ENCODE peak calls at places on chromosomes 3 and 15, in five cellular contexts. Z is heart left ventricle, R is adrenal gland, U is IMR-90, F is lower leg skin. S is an unnamed sample.

GRCh38 chr3:26652157-26652556 is 29.6 kb downstream of the LRRC3B start:
- DNase-seq in Z (peak), R (no peak), U (no peak), F (no peak), S (no peak)

GRCh38 chr3:187889601-187890404 is 144.5 kb upstream of the BCL6 start:
- DNase-seq in Z (no peak), R (peak), U (no peak), F (no peak), S (peak)

GRCh38 chr3:118117061-118117460 is 917.6 kb downstream of the IGSF11 start:
- DNase-seq in Z (no peak), R (no peak), U (no peak), F (no peak), S (no peak)

GRCh38 chr15:85404922-85405293 is 24.5 kb downstream of the AKAP13 start:
- DNase-seq in Z (no peak), R (no peak), U (peak), F (no peak), S (no peak)

GRCh38 chr3:115436767-115437301 is 186.5 kb upstream of the GAP43 start:
- DNase-seq in Z (no peak), R (peak), U (peak), F (no peak), S (no peak)

GRCh38 chr3:28050895-28051294 is 190.5 kb upstream of the CMC1 start:
- DNase-seq in Z (no peak), R (no peak), U (peak), F (no peak), S (no peak)

GRCh38 chr3:156675744-156676466 is 1.5 kb downstream of the TIPARP start:
- DNase-seq in Z (peak), R (peak), U (peak), F (peak), S (peak)

GRCh38 chr3:162376761-162377160 is 880.2 kb downstream of the OTOL1 start:
- DNase-seq in Z (no peak), R (no peak), U (no peak), F (no peak), S (no peak)

GRCh38 chr15:58503139-58504027 is 71.6 kb downstream of the LIPC start:
- DNase-seq in Z (no peak), R (no peak), U (no peak), F (no peak), S (no peak)

GRCh38 chr3:114093596-114093995 is 37.1 kb downstream of the QTRT2 start:
- DNase-seq in Z (peak), R (no peak), U (peak), F (peak), S (peak)

GRCh38 chr3:47161983-47162694 is 1.8 kb downstream of the SETD2 start:
- DNase-seq in Z (no peak), R (no peak), U (no peak), F (no peak), S (no peak)

GRCh38 chr3:84265768-84266167 is 693.0 kb upstream of the CADM2 start:
- DNase-seq in Z (no peak), R (no peak), U (no peak), F (no peak), S (no peak)

GRCh38 chr3:33790091-33790490 is 8.3 kb upstream of the PDCD6IP start:
- DNase-seq in Z (no peak), R (no peak), U (no peak), F (no peak), S (no peak)

GRCh38 chr15:68303134-68303533 is 25.6 kb downstream of the FEM1B start:
- DNase-seq in Z (no peak), R (peak), U (no peak), F (no peak), S (no peak)

GRCh38 chr3:136332776-136333175 is 82.6 kb downstream of the PCCB start:
- DNase-seq in Z (no peak), R (peak), U (peak), F (no peak), S (no peak)

GRCh38 chr3:113166719-113167492 is 44.5 kb upstream of the BOC start:
- DNase-seq in Z (peak), R (no peak), U (peak), F (no peak), S (peak)

GRCh38 chr3:123807820-123808219 is 76.3 kb downstream of the MYLK start:
- DNase-seq in Z (no peak), R (no peak), U (no peak), F (no peak), S (peak)

GRCh38 chr3:136728918-136729317 is 23.3 kb downstream of the STAG1 start:
- DNase-seq in Z (no peak), R (no peak), U (peak), F (no peak), S (no peak)

GRCh38 chr15:101579766-101580165 is 72.4 kb downstream of the TM2D3 start:
- DNase-seq in Z (no peak), R (no peak), U (peak), F (no peak), S (no peak)

GRCh38 chr15:48475600-48476395 is 144.6 kb downstream of the DUT start:
- DNase-seq in Z (no peak), R (no peak), U (no peak), F (no peak), S (no peak)

GRCh38 chr3:12266038-12266437 is 22.8 kb upstream of the PPARG start:
- DNase-seq in Z (no peak), R (no peak), U (no peak), F (no peak), S (no peak)

GRCh38 chr3:187741403-187742350 is 3.6 kb downstream of the BCL6 start:
- DNase-seq in Z (peak), R (peak), U (peak), F (peak), S (peak)

GRCh38 chr3:45225465-45226205 is 452 bp downstream of the TMEM158 start:
- DNase-seq in Z (peak), R (no peak), U (no peak), F (no peak), S (no peak)

GRCh38 chr3:16048435-16049318 is 125.8 kb upstream of the GALNT15 start:
- DNase-seq in Z (peak), R (peak), U (peak), F (peak), S (no peak)

GRCh38 chr15:64111679-64112050 is 15.9 kb downstream of the SNX1 start:
- DNase-seq in Z (no peak), R (no peak), U (no peak), F (no peak), S (no peak)

GRCh38 chr3:101495552-101495951 is 17.5 kb downstream of the SENP7 start:
- DNase-seq in Z (no peak), R (no peak), U (no peak), F (no peak), S (no peak)

GRCh38 chr3:45054196-45054857 is 28.2 kb downstream of the CLEC3B start:
- DNase-seq in Z (no peak), R (no peak), U (peak), F (peak), S (no peak)

GRCh38 chr15:29690765-29691475 is 131.3 kb downstream of the TJP1 start:
- DNase-seq in Z (no peak), R (no peak), U (peak), F (no peak), S (no peak)

GRCh38 chr15:51621917-51622268 is 678 bp downstream of the DMXL2 start:
- DNase-seq in Z (peak), R (peak), U (peak), F (peak), S (peak)

GRCh38 chr3:102444101-102444500 is 9.3 kb downstream of the ZPLD1 start:
- DNase-seq in Z (no peak), R (no peak), U (peak), F (no peak), S (no peak)

GRCh38 chr3:150082898-150083652 is 112.4 kb upstream of the PFN2 start:
- DNase-seq in Z (no peak), R (no peak), U (no peak), F (no peak), S (no peak)

GRCh38 chr15:77500986-77501385 is 80.3 kb downstream of the HMG20A start:
- DNase-seq in Z (no peak), R (no peak), U (peak), F (no peak), S (no peak)

GRCh38 chr3:59246719-59247401 is 197.0 kb upstream of the CFAP20DC start:
- DNase-seq in Z (no peak), R (no peak), U (peak), F (no peak), S (no peak)

GRCh38 chr3:12423918-12424634 is 60.2 kb upstream of the TSEN2 start:
- DNase-seq in Z (no peak), R (peak), U (peak), F (no peak), S (no peak)

GRCh38 chr3:10495003-10495402 is 10.4 kb downstream of the ATP2B2 start:
- DNase-seq in Z (peak), R (peak), U (peak), F (no peak), S (no peak)

GRCh38 chr3:82939491-82940097 is 1178.1 kb upstream of the GBE1 start:
- DNase-seq in Z (no peak), R (no peak), U (no peak), F (no peak), S (no peak)

GRCh38 chr15:65610871-65611718 is at the start of gene INTS14:
- DNase-seq in Z (peak), R (peak), U (peak), F (peak), S (peak)
- TF ChIP-seq POLR2A in Z (no peak), R (peak), U (peak), F (no peak), S (peak)

DNA sequence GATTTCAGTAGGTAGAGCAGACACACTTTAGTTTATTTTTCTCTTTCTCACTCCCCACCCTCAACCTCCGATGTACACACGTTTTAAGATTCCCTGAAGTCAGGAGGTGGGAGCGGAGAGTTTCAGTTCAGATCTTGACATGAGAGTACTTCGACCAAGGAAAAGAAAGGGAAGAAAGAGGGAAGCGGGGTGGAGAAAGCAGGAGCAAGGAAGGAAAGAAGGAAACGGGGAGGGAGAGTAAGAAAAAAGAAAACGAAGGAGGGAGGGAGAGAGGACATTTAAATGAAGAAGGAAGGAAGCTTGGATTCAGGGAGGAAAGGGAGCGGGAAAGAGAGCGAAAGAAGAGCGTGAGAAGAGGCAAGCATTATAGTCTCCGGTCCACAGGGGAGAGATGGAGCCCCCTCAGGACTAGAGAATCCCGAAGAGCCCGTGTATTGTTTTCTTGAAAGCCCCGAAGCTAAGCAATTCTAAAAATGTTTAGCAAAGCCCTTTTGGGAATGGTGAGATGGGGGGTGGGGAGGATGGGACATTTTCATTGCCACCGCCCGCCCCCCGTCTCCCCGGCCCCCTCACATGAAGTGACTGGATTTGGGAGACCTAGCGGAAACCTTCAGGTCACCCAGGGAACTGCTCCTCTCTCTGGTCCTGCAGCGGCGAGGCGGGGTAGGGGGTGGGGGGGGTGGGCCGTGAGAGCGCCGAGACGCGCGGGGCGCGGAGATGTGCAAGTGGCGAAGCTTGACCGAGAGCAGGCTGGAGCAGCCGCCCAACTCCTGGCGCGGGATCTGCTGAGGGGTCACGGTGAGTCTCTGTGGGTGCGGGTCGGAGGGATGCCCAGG is 942 bp upstream of the MME start:
- DNase-seq in Z (no peak), R (no peak), U (peak), F (no peak), S (no peak)
- TF ChIP-seq POLR2A in Z (no peak), R (no peak), U (no peak), F (no peak), S (no peak)

GRCh38 chr3:153161714-153162512 is at the start of gene RAP2B:
- DNase-seq in Z (peak), R (peak), U (peak), F (peak), S (peak)

GRCh38 chr3:153158961-153159735 is 2.9 kb upstream of the RAP2B start:
- DNase-seq in Z (no peak), R (no peak), U (no peak), F (no peak), S (no peak)

GRCh38 chr3:153159771-153160397 is 2.1 kb upstream of the RAP2B start:
- DNase-seq in Z (no peak), R (no peak), U (no peak), F (no peak), S (no peak)

GRCh38 chr3:153161138-153161713 is 800 bp upstream of the RAP2B start:
- DNase-seq in Z (peak), R (peak), U (peak), F (peak), S (peak)

GRCh38 chr3:153160451-153161137 is 1.4 kb upstream of the RAP2B start:
- DNase-seq in Z (peak), R (peak), U (peak), F (peak), S (peak)
- TF ChIP-seq POLR2A in Z (no peak), R (peak), U (peak), F (no peak), S (peak)

GRCh38 chr3:17742092-17742836 is at the start of gene TBC1D5:
- DNase-seq in Z (peak), R (peak), U (peak), F (peak), S (peak)

GRCh38 chr3:17741621-17742091 is 775 bp downstream of the TBC1D5 start:
- DNase-seq in Z (no peak), R (no peak), U (no peak), F (peak), S (no peak)

GRCh38 chr3:17744693-17745092 is 2.3 kb upstream of the TBC1D5 start:
- DNase-seq in Z (no peak), R (no peak), U (no peak), F (no peak), S (no peak)

GRCh38 chr3:17743660-17743995 is 1.2 kb upstream of the TBC1D5 start:
- DNase-seq in Z (no peak), R (no peak), U (no peak), F (no peak), S (no peak)

DNA sequence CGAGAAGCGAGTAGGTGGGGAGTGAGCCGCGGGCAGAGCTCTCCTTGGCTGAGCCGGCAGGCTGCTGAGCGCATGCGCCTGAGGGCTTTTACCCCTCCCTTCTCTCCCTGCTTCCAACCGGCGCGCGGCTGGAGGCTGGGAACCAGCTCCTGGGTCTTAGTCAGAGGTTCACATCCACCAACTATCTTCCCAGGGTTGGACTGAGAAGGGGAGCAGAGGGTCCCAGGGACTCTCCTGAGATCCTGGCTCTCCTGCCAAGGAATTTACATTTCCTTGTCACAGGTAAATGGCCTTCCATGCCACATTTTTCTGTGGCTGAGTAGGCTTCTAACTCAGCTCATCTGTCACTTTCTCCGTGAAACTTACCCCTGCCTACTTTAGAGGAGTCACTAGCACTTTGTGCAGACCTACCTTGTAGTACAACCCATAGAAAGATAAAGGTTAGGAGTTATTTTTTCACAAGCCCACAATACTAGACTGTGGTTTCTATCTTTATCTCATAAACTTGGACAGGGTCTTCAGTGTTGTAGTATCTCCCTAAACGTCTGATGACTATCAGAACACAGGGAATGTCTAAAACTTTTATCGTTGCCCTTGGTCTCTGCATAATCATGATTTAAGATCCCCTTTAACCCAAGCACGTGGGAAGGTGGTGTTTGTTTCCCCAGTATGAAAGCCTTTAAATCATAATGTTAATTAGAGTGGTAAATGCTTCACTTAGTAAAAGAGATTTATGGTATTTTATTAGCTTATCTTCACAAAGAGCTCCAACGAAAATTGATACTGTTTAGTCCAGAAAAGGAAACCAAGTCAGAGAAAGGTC is 617 bp upstream of the TBC1D5 start:
- DNase-seq in Z (no peak), R (peak), U (peak), F (no peak), S (no peak)
- TF ChIP-seq POLR2A in Z (no peak), R (no peak), U (no peak), F (no peak), S (no peak)

DNA sequence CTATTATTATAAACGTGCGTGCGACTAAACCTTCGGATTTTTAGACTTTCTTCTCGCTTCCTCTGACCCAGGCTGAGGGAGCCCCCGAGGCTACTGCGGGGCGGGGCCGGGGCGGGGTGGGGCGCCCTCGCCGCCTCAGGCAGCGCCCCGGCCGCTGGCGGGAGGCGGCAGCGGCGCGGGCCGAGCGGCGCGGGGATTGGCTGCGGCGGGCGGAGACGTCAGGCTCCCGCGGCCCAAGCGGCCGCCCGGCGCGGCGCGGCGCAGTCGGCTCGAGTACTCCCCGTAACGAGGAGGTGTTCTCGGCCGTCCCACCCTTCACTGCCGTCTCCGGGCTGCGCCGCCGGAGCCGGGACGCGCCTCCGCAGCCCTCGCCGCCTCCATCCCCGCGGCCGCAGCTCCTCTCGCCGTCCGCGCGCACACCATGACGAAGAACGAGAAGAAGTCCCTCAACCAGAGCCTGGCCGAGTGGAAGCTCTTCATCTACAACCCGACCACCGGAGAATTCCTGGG is at the start of gene ATP1B3:
- DNase-seq in Z (peak), R (peak), U (peak), F (no peak), S (peak)
- TF ChIP-seq POLR2A in Z (peak), R (peak), U (peak), F (peak), S (peak)

GRCh38 chr3:38454179-38454883 is 641 bp downstream of the ACVR2B start:
- DNase-seq in Z (no peak), R (no peak), U (peak), F (no peak), S (peak)
- TF ChIP-seq POLR2A in Z (no peak), R (peak), U (no peak), F (no peak), S (peak)